ENCODE peak calls at places on chromosome 3, in five cellular contexts. W is iris pigment epithelial cell, G is endodermal cell, O is AG09319, H is esophagus squamous epithelium. J is an unnamed sample.

GRCh38 chr3:141414141-141414689 is 45.9 kb downstream of the ZBTB38 start:
- DNase-seq in O (peak), W (no peak), G (no peak), H (no peak), J (no peak)

GRCh38 chr3:108569336-108569735 is 19.9 kb downstream of the CIP2A start:
- DNase-seq in H (no peak), W (no peak), G (no peak), O (no peak), J (no peak)

GRCh38 chr3:154338008-154338407 is 13.7 kb upstream of the DHX36 start:
- DNase-seq in W (no peak), G (no peak), H (no peak), O (no peak), J (no peak)

GRCh38 chr3:190387578-190388213 is at the start of gene CLDN16:
- DNase-seq in O (no peak), W (peak), G (no peak), H (no peak), J (no peak)

GRCh38 chr3:13582366-13583250 is 33.7 kb downstream of the FBLN2 start:
- DNase-seq in H (no peak), W (no peak), G (no peak), O (no peak), J (no peak)

GRCh38 chr3:101973163-101973505 is 123.8 kb downstream of the NFKBIZ start:
- DNase-seq in W (no peak), O (no peak), G (no peak), H (no peak), J (no peak)

GRCh38 chr3:110456438-110457138 is 615.0 kb upstream of the NECTIN3 start:
- DNase-seq in H (no peak), W (no peak), G (peak), O (no peak), J (peak)

GRCh38 chr3:183285828-183286457 is 32.9 kb downstream of the B3GNT5 start:
- DNase-seq in W (peak), G (no peak), H (peak), O (peak), J (peak)

GRCh38 chr3:126259411-126260391 is 79.3 kb upstream of the ALDH1L1 start:
- DNase-seq in W (peak), O (peak), G (peak), H (no peak), J (peak)

GRCh38 chr3:9747267-9747666 is 2.5 kb upstream of the OGG1 start:
- DNase-seq in G (no peak), W (peak), O (no peak), H (no peak), J (no peak)

GRCh38 chr3:45507820-45508317 is 86.7 kb upstream of the LIMD1 start:
- DNase-seq in H (no peak), G (peak), O (no peak), W (peak), J (peak)

GRCh38 chr3:129277829-129278271 is 820 bp upstream of the HMCES start:
- DNase-seq in H (no peak), G (peak), W (no peak), O (no peak), J (peak)

GRCh38 chr3:186060222-186060621 is 48.7 kb downstream of the ETV5 start:
- DNase-seq in W (no peak), H (no peak), O (no peak), G (no peak), J (no peak)

GRCh38 chr3:114553949-114554593 is 260.2 kb downstream of the TIGIT start:
- DNase-seq in H (no peak), G (no peak), O (no peak), W (no peak), J (no peak)

GRCh38 chr3:111809196-111809595 is 49.9 kb upstream of the PHLDB2 start:
- DNase-seq in O (no peak), G (no peak), H (no peak), W (peak), J (no peak)

GRCh38 chr3:59064276-59064675 is 14.5 kb upstream of the CFAP20DC start:
- DNase-seq in O (no peak), W (peak), H (no peak), G (peak), J (peak)

GRCh38 chr3:8571256-8571655 is 69.6 kb downstream of the LMCD1 start:
- DNase-seq in W (no peak), O (no peak), G (no peak), H (no peak), J (no peak)

GRCh38 chr3:197428117-197428761 is 127.5 kb downstream of the BDH1 start:
- DNase-seq in H (no peak), G (peak), W (peak), O (no peak), J (no peak)

GRCh38 chr3:156530969-156531368 is 23.9 kb downstream of the SSR3 start:
- DNase-seq in G (no peak), H (no peak), O (no peak), W (no peak), J (no peak)

GRCh38 chr3:72657666-72658065 is 190.6 kb downstream of the SHQ1 start:
- DNase-seq in W (no peak), G (no peak), O (no peak), H (no peak), J (no peak)

GRCh38 chr3:192259661-192260060 is 467.7 kb downstream of the FGF12 start:
- DNase-seq in H (no peak), W (no peak), G (no peak), O (no peak), J (peak)

GRCh38 chr3:146542179-146542578 is 2.2 kb downstream of the PLSCR1 start:
- DNase-seq in W (peak), O (no peak), H (no peak), G (no peak), J (no peak)

GRCh38 chr3:15796771-15797599 is 794 bp downstream of the ANKRD28 start:
- DNase-seq in O (no peak), G (peak), W (peak), H (no peak), J (peak)

GRCh38 chr3:197030379-197031314 is 1.0 kb upstream of the MELTF start:
- DNase-seq in G (no peak), O (no peak), H (no peak), W (peak), J (peak)

GRCh38 chr3:184688251-184688851 is 23.5 kb downstream of the MAGEF1 start:
- DNase-seq in G (peak), H (no peak), W (peak), O (peak), J (peak)

GRCh38 chr3:32591960-32592462 is 21.4 kb upstream of the DYNC1LI1 start:
- DNase-seq in W (no peak), H (no peak), G (no peak), O (no peak), J (no peak)